ENCODE peak calls at places on chromosome X, in seven cellular contexts. I, Y, A, U, P, V and B are unnamed samples.

GRCh38 chrX:100410083-100410590 is at the start of gene PCDH19:
- DNase-seq in I (peak; percentile 24), Y (no peak), A (no peak), U (peak; percentile 54), P (peak; percentile 70), V (no peak), B (peak; percentile 15)

GRCh38 chrX:122626871-122627270 is 557.2 kb upstream of the GRIA3 start:
- DNase-seq in I (no peak), Y (no peak), A (no peak), U (no peak), P (no peak), V (no peak), B (no peak)

GRCh38 chrX:151902813-151903591 is 9.7 kb upstream of the MAGEA4 start:
- DNase-seq in I (no peak), Y (no peak), A (no peak), U (peak; percentile 91), P (no peak), V (peak; percentile 65), B (peak; percentile 69)

GRCh38 chrX:140477987-140478386 is 26.9 kb downstream of the SOX3 start:
- DNase-seq in I (no peak), Y (no peak), A (no peak), U (no peak), P (peak; percentile 38), V (no peak), B (no peak)

GRCh38 chrX:26922278-26922677 is 540.9 kb downstream of the PPP4R3C start:
- DNase-seq in I (no peak), Y (no peak), A (no peak), U (peak; percentile 35), P (no peak), V (no peak), B (no peak)

GRCh38 chrX:43836435-43837184 is 45.6 kb downstream of the MAOB start:
- DNase-seq in I (peak; percentile 49), Y (no peak), A (peak; percentile 0), U (peak; percentile 35), P (peak; percentile 18), V (no peak), B (no peak)

GRCh38 chrX:131693359-131693758 is 149.5 kb downstream of the OR13H1 start:
- DNase-seq in I (no peak), Y (no peak), A (no peak), U (no peak), P (no peak), V (no peak), B (no peak)

GRCh38 chrX:34338046-34338445 is 205.9 kb upstream of the FAM47A start:
- DNase-seq in I (no peak), Y (no peak), A (no peak), U (no peak), P (no peak), V (no peak), B (no peak)

GRCh38 chrX:65643046-65643785 is 24.2 kb upstream of the MSN start:
- DNase-seq in I (no peak), Y (no peak), A (no peak), U (peak; percentile 15), P (no peak), V (no peak), B (no peak)

GRCh38 chrX:389021-389441 is 2.3 kb upstream of the PPP2R3B start:
- DNase-seq in I (no peak), Y (no peak), A (no peak), U (no peak), P (no peak), V (no peak), B (no peak)

GRCh38 chrX:54891573-54891972 is 29.1 kb upstream of the TRO start:
- DNase-seq in I (peak; percentile 42), Y (no peak), A (peak; percentile 0), U (peak; percentile 40), P (peak; percentile 46), V (peak; percentile 20), B (peak; percentile 3)

GRCh38 chrX:108412783-108413182 is 25.4 kb downstream of the COL4A6 start:
- DNase-seq in I (no peak), Y (no peak), A (no peak), U (no peak), P (no peak), V (no peak), B (no peak)

GRCh38 chrX:15929231-15929630 is 74.6 kb upstream of the AP1S2 start:
- DNase-seq in I (no peak), Y (no peak), A (no peak), U (no peak), P (no peak), V (no peak), B (no peak)

GRCh38 chrX:84133023-84133422 is 55.0 kb downstream of the RPS6KA6 start:
- DNase-seq in I (no peak), Y (no peak), A (no peak), U (no peak), P (no peak), V (no peak), B (no peak)

GRCh38 chrX:24014388-24015018 is 12.5 kb downstream of the KLHL15 start:
- DNase-seq in I (peak; percentile 35), Y (peak; percentile 47), A (no peak), U (no peak), P (no peak), V (no peak), B (no peak)

GRCh38 chrX:123159403-123159802 is 24.7 kb upstream of the GRIA3 start:
- DNase-seq in I (no peak), Y (no peak), A (no peak), U (no peak), P (no peak), V (no peak), B (no peak)

DNA sequence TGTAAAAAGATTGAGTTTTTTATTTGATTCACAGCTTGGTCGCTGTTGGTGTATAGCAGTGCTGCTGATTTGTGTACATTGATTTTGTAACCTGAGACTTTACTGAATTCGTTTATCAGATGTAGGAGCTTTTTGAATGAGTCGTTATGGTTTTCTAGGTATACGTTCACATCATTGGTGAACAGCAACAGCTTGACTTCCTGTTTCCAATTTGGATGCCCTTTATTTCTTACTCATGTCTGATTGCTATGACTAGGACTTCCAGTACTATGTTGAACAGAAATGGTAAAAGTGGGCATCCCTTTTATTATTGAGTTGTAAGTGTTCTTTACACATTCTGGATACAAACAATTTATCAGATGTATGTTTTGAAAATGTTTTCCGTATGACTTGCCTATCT is 76.0 kb downstream of the ADGRG4 start:
- DNase-seq in I (peak; percentile 7), Y (no peak), A (no peak), U (no peak), P (no peak), V (no peak), B (no peak)
- H3K4me3 ChIP-seq in I (no peak overlapping the region), Y (no peak overlapping the region), A (no peak overlapping the region), U (no peak overlapping the region), P (no peak overlapping the region), V (no peak overlapping the region), B (no peak overlapping the region)

DNA sequence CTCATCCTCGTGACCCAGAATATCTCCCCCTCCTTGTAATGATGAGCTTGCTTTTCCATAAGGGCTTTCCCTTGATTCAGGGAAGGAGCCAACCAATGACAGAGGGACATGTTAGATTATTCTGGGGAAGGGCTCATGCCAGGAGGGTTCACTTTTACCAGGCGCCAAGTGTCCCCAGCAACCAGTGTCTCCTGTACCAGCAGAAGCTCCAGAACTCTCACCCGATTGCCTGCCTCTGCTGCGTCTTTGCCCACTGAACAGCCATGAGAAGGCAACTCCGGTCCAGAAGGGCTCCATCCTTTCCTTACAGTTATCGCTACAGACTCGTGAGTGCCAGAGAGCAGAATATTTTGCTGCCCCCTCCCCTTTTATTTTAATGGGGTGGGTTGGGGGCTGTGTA is at the start of gene ATP1B4:
- DNase-seq in I (no peak), Y (no peak), A (no peak), U (no peak), P (no peak), V (no peak), B (no peak)
- H3K4me3 ChIP-seq in I (no peak within 1 kb of the TSS), Y (no peak within 1 kb of the TSS), A (no peak within 1 kb of the TSS), U (no peak within 1 kb of the TSS), P (no peak within 1 kb of the TSS), V (no peak within 1 kb of the TSS), B (no peak within 1 kb of the TSS)

DNA sequence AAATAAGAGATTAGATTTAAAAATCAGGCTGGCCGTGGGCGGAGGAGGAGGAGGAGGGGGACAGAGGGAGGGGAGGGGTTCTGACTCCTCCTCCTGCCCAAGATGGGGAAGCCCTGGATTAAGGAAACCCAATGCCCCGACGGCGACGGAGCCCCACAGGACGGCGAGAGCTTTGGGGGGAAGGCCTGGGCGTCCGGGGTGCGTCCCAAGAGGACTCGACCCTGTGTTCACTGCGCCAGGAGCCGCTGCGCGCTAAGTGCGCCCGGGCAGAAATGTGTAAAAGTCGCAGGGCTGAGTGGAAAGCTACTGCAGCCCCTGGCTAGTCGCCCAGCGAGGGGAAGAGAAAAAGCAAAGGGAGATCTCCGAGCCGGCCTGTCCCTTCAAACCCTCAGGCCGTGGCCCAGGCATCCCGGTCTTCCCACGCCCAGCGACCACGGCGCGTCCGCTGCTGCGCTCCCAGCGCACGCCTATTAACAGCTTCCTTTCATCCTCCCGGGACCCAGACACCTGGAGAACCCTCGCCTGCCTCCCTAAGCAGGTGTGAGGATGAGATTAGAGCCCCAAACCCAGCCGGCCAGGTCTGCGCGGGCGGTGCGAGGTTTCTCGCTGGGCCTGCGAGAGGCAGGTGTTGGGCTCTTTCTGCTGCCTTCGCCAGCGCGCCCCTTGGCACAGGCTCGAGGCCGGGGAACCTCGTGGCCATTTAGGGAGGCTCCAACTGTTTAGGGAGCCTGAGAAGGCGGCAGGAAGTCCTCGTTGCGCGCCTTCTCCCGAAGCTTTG is 1.4 kb upstream of the RPS6KA3 start:
- DNase-seq in I (no peak), Y (peak; percentile 22), A (no peak), U (peak; percentile 28), P (peak; percentile 70), V (peak; percentile 33), B (no peak)
- H3K4me3 ChIP-seq in I (no peak overlapping the region), Y (peak overlapping the region; percentile 61), A (peak overlapping the region; percentile 77), U (peak overlapping the region; percentile 56), P (peak overlapping the region; percentile 67), V (peak overlapping the region; percentile 71), B (peak overlapping the region; percentile 68)

DNA sequence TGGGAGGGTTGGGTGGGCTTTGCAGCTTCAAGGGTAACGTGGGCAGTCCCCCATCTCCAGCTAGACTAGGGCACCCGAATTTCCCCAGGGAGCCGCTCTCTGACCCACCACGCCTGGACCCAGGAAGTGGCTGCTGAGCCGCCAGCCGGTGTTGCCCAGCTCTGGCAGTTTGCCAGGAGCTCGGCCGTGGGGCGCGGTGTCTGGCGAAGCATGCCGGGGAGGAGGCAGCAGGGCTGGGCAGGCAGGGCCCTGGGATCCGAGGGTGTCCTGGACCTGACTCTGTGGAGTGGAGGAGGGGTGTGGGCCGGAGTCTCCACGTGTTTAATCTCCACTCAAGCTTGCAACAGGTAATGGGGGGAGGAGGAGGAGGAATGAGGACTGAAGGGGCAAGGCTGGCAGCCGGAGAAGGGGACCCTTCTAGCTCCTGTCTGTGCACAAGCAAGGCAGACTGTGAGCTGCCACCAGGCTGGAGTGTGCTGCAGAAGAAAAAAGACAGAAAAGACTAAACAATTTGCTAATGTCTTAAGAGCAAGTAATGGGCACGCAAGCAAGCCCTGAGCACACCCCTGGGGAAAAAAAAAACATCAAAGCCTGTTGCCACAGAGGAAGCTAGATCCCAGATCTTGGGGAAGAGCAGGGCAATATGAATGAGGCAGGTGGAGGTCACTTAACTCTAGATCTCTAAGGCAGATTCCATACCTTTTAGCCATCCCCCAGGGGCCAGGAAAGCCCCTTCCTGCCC is 2.4 kb downstream of the LONRF3 start:
- DNase-seq in I (peak; percentile 13), Y (no peak), A (no peak), U (no peak), P (no peak), V (peak; percentile 20), B (no peak)
- H3K4me3 ChIP-seq in I (peak overlapping the region; percentile 32), Y (no peak overlapping the region), A (peak overlapping the region; percentile 22), U (no peak overlapping the region), P (peak overlapping the region; percentile 50), V (peak overlapping the region; percentile 34), B (peak overlapping the region; percentile 41)